ENCODE peak calls at places on chromosomes 16 and 17, in four cellular contexts. N is bronchial epithelial cell; V is activated CD4-positive, alpha-beta memory T cell treated with anti-CD3 and anti-CD28 coated beads, Interleukin-2, amount 10 ng/mL, durations not matched to agents 7 days and 5 days; Y is GM04503. H is an unnamed sample.
A peak's percentile ranks its signal among the peaks of the same experiment; 100 is the strongest.

GRCh38 chr17:79839363-79840203 is at the start of gene CBX4:
- DNase-seq in Y (peak; percentile 47), N (peak; percentile 71), V (peak; percentile 94), H (peak; percentile 97)

GRCh38 chr16:82031116-82032084 is 3.7 kb upstream of the HSD17B2 start:
- DNase-seq in Y (no peak), V (no peak), N (peak; percentile 80), H (no peak)

GRCh38 chr17:33052856-33053255 is 61.2 kb downstream of the SPACA3 start:
- DNase-seq in Y (no peak), N (peak; percentile 20), V (no peak), H (no peak)

GRCh38 chr16:22124583-22125284 is 32.4 kb downstream of the VWA3A start:
- DNase-seq in N (no peak), Y (no peak), V (no peak), H (no peak)

GRCh38 chr16:89707695-89708094 is 6.2 kb upstream of the SPATA2L start:
- DNase-seq in V (no peak), Y (no peak), N (no peak), H (no peak)

GRCh38 chr17:17028059-17028877 is 14.0 kb upstream of the MPRIP start:
- DNase-seq in N (peak; percentile 96), Y (no peak), V (no peak), H (no peak)

GRCh38 chr16:60077791-60078280 is 1343.7 kb upstream of the GOT2 start:
- DNase-seq in Y (no peak), V (no peak), N (no peak), H (no peak)

GRCh38 chr16:85460252-85460982 is 152.7 kb upstream of the GSE1 start:
- DNase-seq in N (no peak), Y (no peak), V (no peak), H (no peak)

GRCh38 chr16:5193877-5194276 is 96.3 kb upstream of the EEF2KMT start:
- DNase-seq in V (no peak), N (no peak), Y (no peak), H (no peak)

GRCh38 chr16:85983606-85984005 is 84.6 kb downstream of the IRF8 start:
- DNase-seq in V (no peak), N (no peak), Y (no peak), H (no peak)

GRCh38 chr16:19502395-19503131 is 19.3 kb downstream of the GDE1 start:
- DNase-seq in V (peak; percentile 75), Y (no peak), N (peak; percentile 71), H (peak; percentile 71)

GRCh38 chr16:86515420-86515779 is 5.1 kb downstream of the FOXF1 start:
- DNase-seq in V (no peak), N (no peak), Y (no peak), H (no peak)

GRCh38 chr17:45414997-45415881 is 17.4 kb downstream of the ARHGAP27 start:
- DNase-seq in V (no peak), Y (no peak), N (no peak), H (no peak)

GRCh38 chr17:59914274-59914854 is 21.4 kb downstream of the RPS6KB1 start:
- DNase-seq in V (no peak), N (peak; percentile 43), Y (no peak), H (no peak)

GRCh38 chr16:64866026-64866425 is 255.8 kb downstream of the CDH11 start:
- DNase-seq in N (no peak), V (no peak), Y (no peak), H (no peak)

GRCh38 chr17:8060274-8060673 is 21.4 kb downstream of the ALOX15B start:
- DNase-seq in Y (no peak), N (peak; percentile 57), V (peak; percentile 61), H (peak; percentile 63)

GRCh38 chr16:64543401-64543800 is 578.5 kb downstream of the CDH11 start:
- DNase-seq in V (no peak), N (no peak), Y (no peak), H (no peak)

GRCh38 chr16:1010815-1011214 is 29.2 kb downstream of the SOX8 start:
- DNase-seq in N (no peak), Y (no peak), V (no peak), H (no peak)

GRCh38 chr17:330993-331701 is 21.5 kb downstream of the RPH3AL start:
- DNase-seq in V (no peak), Y (no peak), N (no peak), H (peak; percentile 59)

GRCh38 chr17:40555296-40556190 is 9.7 kb downstream of the CCR7 start:
- DNase-seq in Y (no peak), V (peak; percentile 15), N (no peak), H (no peak)

GRCh38 chr16:57619606-57620315 is 8.7 kb upstream of the ADGRG1 start:
- DNase-seq in V (no peak), Y (no peak), N (peak; percentile 89), H (no peak)

GRCh38 chr16:56107944-56108583 is 83.2 kb upstream of the GNAO1 start:
- DNase-seq in Y (no peak), N (no peak), V (no peak), H (no peak)

GRCh38 chr16:11618107-11618717 is 31.5 kb upstream of the LITAF start:
- DNase-seq in Y (no peak), N (no peak), V (no peak), H (no peak)

GRCh38 chr16:6016530-6017184 is 919.1 kb upstream of the EEF2KMT start:
- DNase-seq in V (no peak), N (peak; percentile 28), Y (no peak), H (peak; percentile 15)